ENCODE peak calls at places on chromosomes 11 and 22, in eight cellular contexts. Z is breast epithelium, P is ovary, C is heart left ventricle, Y is stomach, K is HCT116, G is uterus, Q is upper lobe of left lung. X is an unnamed sample.

GRCh38 chr11:76205252-76206076 is 838 bp downstream of the WNT11 start:
- DNase-seq in Z (no peak), P (no peak), C (peak; percentile 50), Y (no peak), K (no peak), G (no peak), Q (no peak), X (no peak)

GRCh38 chr11:86934933-86935579 is 20.1 kb downstream of the FZD4 start:
- DNase-seq in Z (no peak), P (no peak), C (no peak), Y (no peak), K (no peak), G (no peak), Q (no peak), X (no peak)

GRCh38 chr11:57499413-57499982 is 16.0 kb downstream of the SLC43A1 start:
- DNase-seq in Z (peak; percentile 87), P (peak; percentile 99), C (peak; percentile 99), Y (peak; percentile 97), K (peak; percentile 61), G (peak; percentile 98), Q (peak; percentile 97), X (peak; percentile 36)

GRCh38 chr11:72349616-72350218 is 84.6 kb downstream of the CLPB start:
- DNase-seq in Z (no peak), P (peak; percentile 32), C (peak; percentile 73), Y (no peak), K (no peak), G (no peak), Q (no peak), X (no peak)

GRCh38 chr11:130191896-130192295 is 32.3 kb downstream of the ST14 start:
- DNase-seq in Z (no peak), P (no peak), C (peak; percentile 4), Y (no peak), K (no peak), G (no peak), Q (no peak), X (no peak)

GRCh38 chr22:44309647-44310046 is 3.1 kb downstream of the SHISAL1 start:
- DNase-seq in Z (no peak), P (no peak), C (no peak), Y (no peak), K (no peak), G (no peak), Q (no peak), X (no peak)

GRCh38 chr11:1695548-1696108 is 1.4 kb upstream of the KRTAP5-6 start:
- DNase-seq in Z (no peak), P (no peak), C (no peak), Y (no peak), K (no peak), G (no peak), Q (no peak), X (no peak)

GRCh38 chr11:131661137-131661536 is 290.7 kb downstream of the NTM start:
- DNase-seq in Z (no peak), P (no peak), C (no peak), Y (no peak), K (no peak), G (no peak), Q (no peak), X (no peak)

GRCh38 chr11:83249972-83250593 is 36.1 kb downstream of the CCDC90B start:
- DNase-seq in Z (no peak), P (no peak), C (no peak), Y (no peak), K (peak; percentile 21), G (peak; percentile 17), Q (no peak), X (no peak)

GRCh38 chr11:107591098-107591445 is at the start of gene ELMOD1:
- DNase-seq in Z (no peak), P (peak; percentile 44), C (peak; percentile 70), Y (no peak), K (no peak), G (no peak), Q (no peak), X (no peak)

GRCh38 chr11:126084608-126084912 is 21.9 kb upstream of the CDON start:
- DNase-seq in Z (no peak), P (no peak), C (no peak), Y (no peak), K (no peak), G (no peak), Q (peak; percentile 57), X (no peak)

GRCh38 chr11:116108161-116108560 is 603.9 kb upstream of the CADM1 start:
- DNase-seq in Z (no peak), P (no peak), C (no peak), Y (no peak), K (no peak), G (no peak), Q (no peak), X (no peak)

GRCh38 chr11:96155627-96156378 is 187.2 kb downstream of the MAML2 start:
- DNase-seq in Z (no peak), P (peak; percentile 81), C (peak; percentile 79), Y (peak; percentile 34), K (peak; percentile 27), G (peak; percentile 82), Q (peak; percentile 68), X (no peak)

GRCh38 chr11:77046060-77046501 is 11.9 kb downstream of the B3GNT6 start:
- DNase-seq in Z (no peak), P (peak; percentile 65), C (no peak), Y (peak; percentile 67), K (peak; percentile 37), G (no peak), Q (peak; percentile 50), X (no peak)

GRCh38 chr22:33427461-33427860 is 369.3 kb upstream of the SYN3 start:
- DNase-seq in Z (no peak), P (no peak), C (no peak), Y (no peak), K (no peak), G (no peak), Q (no peak), X (no peak)

DNA sequence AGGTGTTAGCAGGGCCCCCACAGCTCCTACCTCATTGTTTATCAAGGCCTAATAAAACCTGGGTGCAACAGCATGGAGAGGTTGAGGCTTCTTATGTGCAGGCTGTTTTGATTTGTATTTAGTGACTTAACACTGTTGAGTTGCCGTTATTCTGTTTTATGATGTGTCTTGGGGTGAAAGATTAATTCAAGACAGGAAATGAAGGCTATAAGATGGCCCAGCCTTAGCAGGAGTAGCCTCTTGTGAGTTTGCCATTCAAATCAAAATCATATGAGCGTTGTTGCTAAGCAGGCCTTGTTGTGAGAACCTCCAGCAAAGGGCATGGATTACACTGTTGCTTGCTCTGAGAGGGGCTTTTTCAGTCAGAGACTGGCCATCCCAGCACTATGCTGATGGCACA is 31.8 kb downstream of the MICAL2 start:
- DNase-seq in Z (no peak), P (no peak), C (no peak), Y (no peak), K (no peak), G (no peak), Q (no peak), X (no peak)
- H3K27ac ChIP-seq in Z (no peak overlapping the region), P (no peak overlapping the region), C (no peak overlapping the region), Y (peak overlapping the region; percentile 66), K (no peak overlapping the region), G (peak overlapping the region; percentile 95), Q (peak overlapping the region; percentile 61), X (no peak overlapping the region)

GRCh38 chr11:34351051-34351450 is 6.8 kb downstream of the ABTB2 start:
- DNase-seq in Z (no peak), P (no peak), C (no peak), Y (no peak), K (no peak), G (no peak), Q (no peak), X (no peak)
- H3K4me1 ChIP-seq in Z (no peaks in the 10 kb centered on the region), P (peaks cover 7% of the 10 kb centered on the region), C (peaks cover 24% of the 10 kb centered on the region), Y (peaks cover 44% of the 10 kb centered on the region), K (peaks cover 25% of the 10 kb centered on the region), G (peaks cover 12% of the 10 kb centered on the region), Q (peaks cover 3% of the 10 kb centered on the region), X (peaks cover 29% of the 10 kb centered on the region)

DNA sequence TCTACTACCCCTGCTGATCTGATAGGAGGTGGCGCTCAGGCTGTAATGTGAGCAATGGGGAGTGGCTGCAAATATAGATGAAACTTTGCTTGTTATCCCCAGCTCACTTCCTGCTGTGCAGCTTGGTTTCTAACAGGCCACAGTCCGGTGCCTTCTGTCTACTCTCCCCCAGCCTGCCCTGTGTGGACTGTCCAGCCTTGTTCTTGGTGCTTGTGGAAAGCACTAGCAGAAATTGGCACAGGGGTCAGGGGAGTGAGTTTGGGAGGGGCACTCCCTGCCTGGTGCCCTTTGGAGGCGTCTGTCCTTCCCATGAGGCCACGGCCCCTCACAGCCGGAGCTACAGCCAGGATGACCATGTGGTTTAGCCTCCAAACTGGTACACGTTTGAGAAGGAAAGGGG is 14.3 kb downstream of the MOV10L1 start:
- DNase-seq in Z (no peak), P (no peak), C (no peak), Y (no peak), K (no peak), G (no peak), Q (no peak), X (no peak)
- TF ChIP-seq POLR2A in Z (no peak), P (no peak), C (no peak), Y (no peak), K (no peak), G (no peak), Q (no peak), X (no peak)

DNA sequence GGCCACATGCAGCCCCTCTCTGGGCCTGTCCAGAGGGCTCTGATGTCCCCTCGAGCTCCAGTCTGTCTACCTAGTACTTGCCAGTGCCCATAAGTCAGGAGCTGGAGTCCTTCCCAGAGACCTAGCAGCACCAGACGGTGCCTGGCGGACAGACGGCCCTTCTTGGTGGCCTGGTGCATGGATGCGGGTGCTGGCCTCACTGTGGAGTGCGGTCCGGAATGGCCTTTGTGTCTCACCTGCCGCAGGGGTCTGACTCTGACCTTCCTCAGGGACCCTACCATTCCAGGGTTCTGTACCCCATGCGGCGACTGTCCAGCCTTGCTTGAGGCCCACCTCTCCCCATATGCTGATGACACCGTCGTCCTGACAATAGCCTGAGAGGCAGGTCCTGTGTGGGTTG is 29.4 kb upstream of the SMIM38 start:
- DNase-seq in Z (peak; percentile 33), P (no peak), C (no peak), Y (no peak), K (no peak), G (no peak), Q (peak; percentile 20), X (no peak)
- H3K27ac ChIP-seq in Z (no peak overlapping the region), P (no peak overlapping the region), C (no peak overlapping the region), Y (peak overlapping the region; percentile 79), K (no peak overlapping the region), G (no peak overlapping the region), Q (no peak overlapping the region), X (no peak overlapping the region)

DNA sequence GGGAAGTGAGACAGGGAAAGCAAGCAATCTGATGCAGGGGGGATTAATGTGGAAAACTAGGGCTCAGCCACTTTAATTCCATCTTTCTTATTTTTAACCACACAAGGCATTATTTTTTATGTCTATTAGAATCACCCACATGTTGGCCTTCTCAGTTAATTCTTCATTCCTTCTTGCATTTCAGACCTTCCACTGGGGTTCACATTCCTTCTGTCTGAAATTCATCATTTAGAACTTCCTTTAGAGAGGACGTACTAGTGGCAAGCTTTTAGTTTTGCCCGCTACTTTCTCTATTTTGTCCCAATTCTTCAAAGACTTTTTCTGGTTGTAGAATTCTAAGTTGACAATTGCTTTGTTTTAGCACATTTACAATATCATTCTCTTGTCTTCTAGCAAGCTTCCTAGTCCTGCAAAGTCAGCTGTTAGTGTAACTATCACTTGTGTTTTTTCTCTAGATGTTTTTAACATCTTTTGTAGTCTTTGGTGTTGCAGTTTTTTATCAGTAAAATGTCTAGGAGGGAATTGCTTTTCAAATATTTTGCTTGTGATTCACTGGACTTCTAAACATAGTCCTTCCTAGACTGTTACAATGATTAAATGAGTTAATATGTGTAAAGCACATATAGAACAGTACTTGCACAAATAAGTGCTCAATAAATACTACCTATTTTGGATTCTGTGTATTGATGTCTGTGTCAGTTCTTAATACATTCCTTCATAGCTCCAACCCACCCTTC is 5.5 kb upstream of the NNMT start:
- DNase-seq in Z (no peak), P (no peak), C (no peak), Y (no peak), K (no peak), G (no peak), Q (no peak), X (no peak)
- H3K4me1 ChIP-seq in Z (peaks cover 8% of the 10 kb centered on the region), P (peaks cover 8% of the 10 kb centered on the region), C (peaks cover 3% of the 10 kb centered on the region), Y (peaks cover 31% of the 10 kb centered on the region), K (peaks cover 5% of the 10 kb centered on the region), G (peaks cover 4% of the 10 kb centered on the region), Q (peaks cover 30% of the 10 kb centered on the region), X (peaks cover 14% of the 10 kb centered on the region)